ENCODE peak calls at places on chromosomes 11 and 22, in four cellular contexts. R is K562, D is H1, Z is GM12878. C is an unnamed sample.

GRCh38 chr22:42229455-42230149 is 40.9 kb downstream of the TCF20 start:
- DNase-seq in D (no peak), R (no peak), Z (no peak), C (no peak)

GRCh38 chr22:28674121-28674563 is 5.5 kb downstream of the TTC28 start:
- DNase-seq in Z (peak), R (peak), D (no peak), C (no peak)

GRCh38 chr11:26951849-26952515 is 41.9 kb upstream of the FIBIN start:
- DNase-seq in R (no peak), D (no peak), Z (no peak), C (no peak)

GRCh38 chr11:116192509-116193206 is 580.1 kb downstream of the BUD13 start:
- DNase-seq in D (no peak), Z (no peak), R (no peak), C (no peak)

GRCh38 chr11:1619449-1619848 is 2.5 kb downstream of the KRTAP5-4 start:
- DNase-seq in D (no peak), Z (no peak), R (peak), C (no peak)

GRCh38 chr11:109320595-109320994 is 101.4 kb upstream of the C11orf87 start:
- DNase-seq in R (no peak), Z (no peak), D (no peak), C (no peak)

GRCh38 chr22:46007003-46007847 is 30.3 kb upstream of the WNT7B start:
- DNase-seq in D (no peak), Z (no peak), R (no peak), C (no peak)

GRCh38 chr22:24025475-24025874 is 14.4 kb downstream of the CABIN1 start:
- DNase-seq in R (no peak), Z (no peak), D (no peak), C (peak)

GRCh38 chr11:65791719-65792213 is 4.9 kb downstream of the OVOL1 start:
- DNase-seq in R (no peak), D (no peak), Z (peak), C (no peak)

GRCh38 chr11:67393437-67393836 is 1.7 kb downstream of the RAD9A start:
- DNase-seq in R (no peak), D (no peak), Z (no peak), C (no peak)

GRCh38 chr11:76578655-76579046 is 91.9 kb downstream of the LRRC32 start:
- DNase-seq in Z (no peak), R (no peak), D (no peak), C (no peak)

GRCh38 chr22:40853961-40854360 is 2.5 kb downstream of the ST13 start:
- DNase-seq in Z (no peak), R (peak), D (no peak), C (no peak)

GRCh38 chr11:14132312-14132711 is 169.8 kb downstream of the SPON1 start:
- DNase-seq in R (no peak), D (no peak), Z (no peak), C (no peak)

GRCh38 chr11:132222345-132222744 is 851.9 kb downstream of the NTM start:
- DNase-seq in D (no peak), Z (no peak), R (no peak), C (no peak)

GRCh38 chr22:41524283-41524682 is 20.0 kb downstream of the POLR3H start:
- DNase-seq in Z (no peak), D (no peak), R (no peak), C (no peak)

GRCh38 chr11:126145954-126146353 is 65.5 kb downstream of the RPUSD4 start:
- DNase-seq in Z (no peak), D (no peak), R (no peak), C (no peak)

GRCh38 chr11:126149759-126150236 is 61.7 kb downstream of the RPUSD4 start:
- DNase-seq in R (no peak), D (no peak), Z (no peak), C (no peak)

GRCh38 chr11:126147268-126148111 is 64.0 kb downstream of the RPUSD4 start:
- DNase-seq in Z (no peak), D (no peak), R (no peak), C (peak)

GRCh38 chr11:126148317-126148716 is 63.1 kb downstream of the RPUSD4 start:
- DNase-seq in R (no peak), D (no peak), Z (no peak), C (no peak)

GRCh38 chr11:126146454-126147192 is 64.8 kb downstream of the RPUSD4 start:
- DNase-seq in D (no peak), Z (no peak), R (no peak), C (peak)
- TF ChIP-seq HDAC6 in D (no peak), Z (no peak), R (no peak), C (no peak)

DNA sequence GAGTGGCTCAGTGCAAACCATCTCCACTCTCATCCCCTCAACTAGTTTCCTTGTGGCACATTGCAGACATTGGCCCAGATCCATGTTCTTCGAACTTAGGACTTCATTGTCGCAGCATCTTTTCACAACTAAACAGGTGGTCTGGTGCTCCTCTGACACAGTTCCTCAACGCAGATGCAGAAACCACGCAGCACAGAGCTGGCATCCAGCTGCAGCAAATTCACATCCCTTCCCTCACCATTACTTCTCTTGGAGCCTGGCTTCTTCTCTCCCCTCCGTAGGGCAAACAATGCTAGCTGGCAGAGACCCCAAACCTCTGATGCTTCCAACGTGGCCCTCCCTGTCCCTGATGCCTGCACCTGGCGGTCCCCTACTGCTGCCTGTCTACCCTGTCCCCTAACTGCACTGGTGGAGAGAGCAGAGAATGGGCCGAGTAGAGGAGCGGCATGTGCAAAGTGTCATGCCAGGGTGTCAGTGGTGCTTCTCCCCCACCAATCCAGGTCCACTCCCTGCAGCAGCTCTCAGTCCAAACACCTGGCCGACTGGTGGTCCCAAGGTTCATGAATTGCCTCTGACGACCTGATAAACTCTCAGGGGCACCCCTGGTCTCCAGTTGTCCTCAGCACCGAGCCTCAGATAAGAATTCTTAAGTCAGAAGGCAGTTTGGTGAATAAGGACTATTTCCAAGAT is 18.1 kb downstream of the TMPRSS13 start:
- DNase-seq in D (no peak), R (no peak), Z (no peak), C (no peak)
- TF ChIP-seq HDAC6 in D (no peak), R (no peak), Z (no peak), C (no peak)

GRCh38 chr11:34346551-34346950 is 11.3 kb downstream of the ABTB2 start:
- DNase-seq in D (no peak), R (no peak), Z (no peak), C (no peak)

GRCh38 chr11:34343686-34344085 is 14.1 kb downstream of the ABTB2 start:
- DNase-seq in R (no peak), D (no peak), Z (no peak), C (no peak)

GRCh38 chr11:34344410-34345011 is 13.3 kb downstream of the ABTB2 start:
- DNase-seq in Z (no peak), D (no peak), R (no peak), C (no peak)

GRCh38 chr11:34345012-34345804 is 12.6 kb downstream of the ABTB2 start:
- DNase-seq in R (no peak), D (no peak), Z (no peak), C (peak)

DNA sequence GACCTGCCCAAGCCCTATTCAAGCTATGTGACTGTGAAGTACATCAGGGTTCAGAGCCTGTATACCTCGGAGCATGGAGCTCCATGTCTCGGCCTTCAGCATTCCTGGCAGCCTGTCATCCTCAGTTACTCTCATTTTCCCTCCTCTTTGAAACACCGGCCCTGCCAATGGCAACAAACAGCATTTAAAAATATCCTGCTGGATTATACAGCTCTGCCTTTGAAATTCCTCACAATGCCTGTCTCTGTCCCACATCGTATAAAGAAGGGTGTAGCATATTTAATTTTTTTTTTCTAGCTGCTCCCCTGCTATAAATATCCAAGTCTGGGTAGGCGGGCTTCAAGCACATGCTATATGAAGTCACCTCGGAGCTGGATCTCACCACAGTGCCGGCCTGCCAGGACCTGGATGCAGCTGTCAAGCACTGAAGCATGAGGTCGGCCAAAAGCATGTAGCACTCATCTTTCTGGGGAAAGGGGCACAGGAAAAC is 11.8 kb downstream of the ABTB2 start:
- DNase-seq in D (no peak), R (no peak), Z (no peak), C (no peak)
- TF ChIP-seq HDAC6 in D (no peak), R (no peak), Z (no peak), C (no peak)

GRCh38 chr11:17152306-17152705 is 55.5 kb downstream of the PIK3C2A start:
- DNase-seq in Z (no peak), R (no peak), D (no peak), C (no peak)

GRCh38 chr11:17156283-17156682 is 51.5 kb downstream of the PIK3C2A start:
- DNase-seq in D (no peak), Z (no peak), R (no peak), C (no peak)

GRCh38 chr11:17153759-17154158 is 54.0 kb downstream of the PIK3C2A start:
- DNase-seq in Z (no peak), D (no peak), R (no peak), C (no peak)

GRCh38 chr11:17157773-17158172 is 50.0 kb downstream of the PIK3C2A start:
- DNase-seq in Z (no peak), R (no peak), D (no peak), C (no peak)

GRCh38 chr11:17154409-17155159 is 53.2 kb downstream of the PIK3C2A start:
- DNase-seq in D (no peak), R (peak), Z (no peak), C (no peak)
- TF ChIP-seq HDAC6 in D (no peak), R (no peak), Z (no peak), C (no peak)

DNA sequence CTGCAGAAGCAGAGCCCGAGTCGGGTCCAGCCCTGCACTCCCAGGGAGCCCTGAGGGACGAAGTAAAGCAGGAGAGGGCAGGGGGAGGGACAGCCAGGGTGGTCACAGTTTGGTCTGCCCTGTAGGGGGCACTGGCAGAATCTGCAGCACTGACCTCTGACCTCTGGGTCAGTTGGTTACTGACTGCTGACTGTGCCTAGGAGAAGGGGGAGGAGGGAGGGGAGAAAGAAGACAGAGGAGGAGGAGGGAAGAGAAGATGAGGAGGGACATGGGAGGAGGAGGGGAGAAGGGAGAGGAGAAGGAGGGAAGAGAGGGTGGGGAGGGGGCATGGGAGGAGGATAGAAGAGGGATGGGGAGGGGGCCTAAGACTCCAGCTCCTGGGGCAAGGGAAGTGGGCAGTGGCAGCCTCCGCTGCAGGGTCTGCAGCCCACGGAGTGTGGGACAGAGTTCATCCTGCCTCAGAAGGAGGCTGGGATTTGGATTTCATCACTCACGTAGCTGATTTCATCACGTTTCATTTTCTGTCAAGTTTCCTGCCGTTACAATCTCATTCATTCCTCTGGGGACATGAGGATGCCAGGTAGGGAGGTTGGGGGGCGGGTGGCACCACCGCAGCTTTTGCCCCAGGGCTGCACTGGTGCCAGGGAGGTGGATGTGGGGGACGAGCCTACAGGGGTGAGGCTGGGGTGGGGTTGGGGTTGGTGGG is 55.2 kb downstream of the FLRT1 start:
- DNase-seq in D (no peak), Z (no peak), R (no peak), C (no peak)
- TF ChIP-seq HDAC6 in D (no peak), Z (no peak), R (no peak), C (no peak)